ENCODE peak calls at places on chromosome 6, in four cellular contexts. S is fibroblast of villous mesenchyme, H is coronary artery, C is right atrium auricular region. X is an unnamed sample.

GRCh38 chr6:149940673-149940984 is 1.2 kb upstream of the ULBP2 start:
- DNase-seq in H (peak; percentile 68), C (peak; percentile 52), S (no peak), X (peak; percentile 82)

GRCh38 chr6:111338843-111339242 is 144.2 kb downstream of the REV3L start:
- DNase-seq in S (no peak), C (no peak), H (no peak), X (no peak)

GRCh38 chr6:53986165-53986720 is 125.0 kb upstream of the MLIP start:
- DNase-seq in C (no peak), H (no peak), S (peak; percentile 72), X (no peak)

GRCh38 chr6:31831350-31832215 is 4.0 kb downstream of the HSPA1B start:
- DNase-seq in C (no peak), H (no peak), S (no peak), X (no peak)

GRCh38 chr6:46468611-46469010 is 22.6 kb downstream of the RCAN2 start:
- DNase-seq in S (no peak), H (no peak), C (no peak), X (no peak)

GRCh38 chr6:162019311-162019710 is 708.3 kb downstream of the PRKN start:
- DNase-seq in S (no peak), H (no peak), C (no peak), X (no peak)

GRCh38 chr6:13724174-13724573 is 12.5 kb upstream of the RANBP9 start:
- DNase-seq in S (no peak), C (no peak), H (no peak), X (no peak)

GRCh38 chr6:120116343-120116742 is 766.8 kb upstream of the MAN1A1 start:
- DNase-seq in H (no peak), C (no peak), S (no peak), X (no peak)

GRCh38 chr6:138275976-138276375 is 57.7 kb upstream of the PBOV1 start:
- DNase-seq in H (no peak), C (no peak), S (no peak), X (no peak)

GRCh38 chr6:130191376-130191702 is 31.4 kb downstream of the SAMD3 start:
- DNase-seq in H (no peak), S (no peak), C (no peak), X (no peak)

GRCh38 chr6:27829453-27830211 is 82.6 kb downstream of the OR2B2 start:
- DNase-seq in H (no peak), S (no peak), C (no peak), X (no peak)

GRCh38 chr6:111403388-111403787 is 79.6 kb downstream of the REV3L start:
- DNase-seq in C (no peak), S (no peak), H (no peak), X (no peak)

GRCh38 chr6:116450185-116450710 is 10.9 kb upstream of the CALHM6 start:
- DNase-seq in H (no peak), S (no peak), C (no peak), X (no peak)

GRCh38 chr6:129860901-129861665 is at the start of gene TMEM244:
- DNase-seq in S (peak; percentile 37), C (no peak), H (no peak), X (no peak)

GRCh38 chr6:68343901-68344300 is 291.2 kb upstream of the ADGRB3 start:
- DNase-seq in H (no peak), C (no peak), S (no peak), X (no peak)

GRCh38 chr6:111480988-111481830 is 1.8 kb downstream of the REV3L start:
- DNase-seq in H (no peak), S (no peak), C (no peak), X (no peak)

GRCh38 chr6:169190144-169190584 is 63.5 kb downstream of the THBS2 start:
- DNase-seq in C (peak; percentile 87), H (peak; percentile 96), S (peak; percentile 92), X (no peak)

GRCh38 chr6:119308048-119308570 is 41.5 kb downstream of the MAN1A1 start:
- DNase-seq in S (peak; percentile 81), H (no peak), C (no peak), X (no peak)

GRCh38 chr6:106397441-106397840 is 36.9 kb downstream of the CRYBG1 start:
- DNase-seq in C (no peak), H (no peak), S (peak; percentile 30), X (no peak)

GRCh38 chr6:106913111-106913510 is 61.4 kb downstream of the CD24 start:
- DNase-seq in H (no peak), C (no peak), S (no peak), X (no peak)

GRCh38 chr6:126063512-126064146 is 77.3 kb downstream of the TRMT11 start:
- DNase-seq in S (peak; percentile 91), C (no peak), H (no peak), X (no peak)

GRCh38 chr6:99512033-99512432 is 3.2 kb downstream of the USP45 start:
- DNase-seq in C (no peak), H (no peak), S (peak; percentile 44), X (no peak)

GRCh38 chr6:16136536-16137450 is 7.9 kb downstream of the MYLIP start:
- DNase-seq in S (peak; percentile 87), H (no peak), C (no peak), X (no peak)

GRCh38 chr6:107571354-107571753 is 81.4 kb downstream of the SOBP start:
- DNase-seq in S (no peak), H (no peak), C (no peak), X (no peak)

GRCh38 chr6:34052071-34052825 is 93.6 kb downstream of the GRM4 start:
- DNase-seq in C (no peak), S (no peak), H (no peak), X (no peak)

GRCh38 chr6:34324738-34325444 is 67.6 kb downstream of the NUDT3 start:
- DNase-seq in C (no peak), S (peak; percentile 42), H (no peak), X (no peak)

GRCh38 chr6:63636516-63636968 is 940 bp downstream of the PHF3 start:
- DNase-seq in H (peak; percentile 72), C (peak; percentile 60), S (peak; percentile 44), X (no peak)

GRCh38 chr6:27209659-27210269 is 37.7 kb upstream of the PRSS16 start:
- DNase-seq in C (no peak), S (no peak), H (no peak), X (no peak)

GRCh38 chr6:153162646-153163045 is 31.6 kb upstream of the RGS17 start:
- DNase-seq in H (no peak), S (peak; percentile 81), C (no peak), X (no peak)

GRCh38 chr6:431986-432385 is 40.4 kb downstream of the IRF4 start:
- DNase-seq in H (peak; percentile 35), S (no peak), C (no peak), X (no peak)

GRCh38 chr6:53496797-53497196 is 48.1 kb downstream of the GCLC start:
- DNase-seq in H (no peak), C (no peak), S (peak; percentile 91), X (no peak)

DNA sequence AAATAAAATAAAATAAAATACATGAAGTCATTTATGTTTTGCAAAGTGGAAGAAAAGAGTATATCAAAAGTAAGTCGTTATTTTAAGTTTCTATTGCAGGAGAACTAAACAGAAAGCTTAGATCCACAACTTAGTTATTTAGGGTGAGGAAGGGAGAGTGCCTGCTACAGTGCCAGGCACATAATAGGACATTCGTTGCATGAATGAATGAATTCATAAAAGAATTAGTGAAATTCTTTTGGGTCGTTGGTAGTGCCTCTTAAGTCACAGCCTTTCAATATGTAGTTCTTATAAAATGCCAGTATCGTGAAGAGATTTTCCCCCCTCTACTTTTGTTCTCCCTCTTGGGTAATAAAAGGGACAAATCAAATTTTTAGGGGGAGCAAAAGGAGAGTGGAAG is 29.1 kb downstream of the SF3B5 start:
- DNase-seq in C (no peak), S (no peak), H (no peak), X (no peak)
- H3K4me3 ChIP-seq in C (no peak overlapping the region), S (no peak overlapping the region), H (no peak overlapping the region), X (no peak overlapping the region)

DNA sequence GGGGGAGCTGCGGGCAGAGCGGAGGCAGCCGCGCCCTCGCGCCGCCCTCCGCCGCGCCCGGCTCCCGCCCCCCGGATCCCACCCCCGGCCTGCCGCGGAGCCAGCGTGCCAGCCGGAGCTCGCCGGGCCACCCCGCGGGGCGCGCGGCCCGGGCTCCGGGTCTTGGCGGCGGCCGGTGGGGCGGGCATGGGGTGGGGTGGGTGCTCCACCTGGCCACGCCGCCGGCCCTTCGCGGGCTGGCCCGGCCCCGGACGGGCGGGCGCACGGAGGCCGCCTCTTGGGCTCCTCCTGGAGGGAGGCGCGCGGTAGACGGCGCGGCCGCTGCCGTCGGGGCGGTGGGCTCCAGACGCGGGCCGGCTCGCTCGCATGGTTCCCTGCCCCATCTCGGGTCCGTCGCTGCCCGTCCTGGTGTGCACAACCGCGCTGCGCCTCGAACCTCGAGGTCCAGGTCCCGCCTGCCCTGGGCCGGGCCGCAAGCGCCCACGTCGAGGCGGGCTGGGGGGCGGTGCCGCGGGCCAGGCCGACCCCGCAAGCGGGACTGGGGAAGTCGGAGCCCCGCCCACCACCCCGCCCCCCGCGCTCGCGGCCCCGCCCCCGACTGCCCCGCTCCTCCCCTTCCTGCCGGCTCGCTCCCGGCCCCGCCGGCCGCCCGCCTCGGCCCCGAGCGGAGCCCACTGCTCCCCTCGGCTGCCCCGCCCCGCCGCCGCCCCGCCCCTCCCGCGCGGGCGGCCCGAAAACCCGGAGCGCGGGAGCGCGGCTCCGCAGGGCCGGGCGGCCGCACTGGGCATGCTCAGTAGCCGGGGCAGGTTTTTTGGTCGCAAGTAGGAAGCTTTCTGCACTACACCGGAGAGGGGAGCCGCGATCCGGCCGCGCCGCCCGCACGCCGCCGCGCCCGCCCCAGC is at the start of gene CDYL:
- DNase-seq in C (peak; percentile 83), H (peak; percentile 88), S (peak; percentile 90), X (no peak)
- TF ChIP-seq CTCF in C (no peak), H (no peak), S (peak; percentile 29), X (no peak)

DNA sequence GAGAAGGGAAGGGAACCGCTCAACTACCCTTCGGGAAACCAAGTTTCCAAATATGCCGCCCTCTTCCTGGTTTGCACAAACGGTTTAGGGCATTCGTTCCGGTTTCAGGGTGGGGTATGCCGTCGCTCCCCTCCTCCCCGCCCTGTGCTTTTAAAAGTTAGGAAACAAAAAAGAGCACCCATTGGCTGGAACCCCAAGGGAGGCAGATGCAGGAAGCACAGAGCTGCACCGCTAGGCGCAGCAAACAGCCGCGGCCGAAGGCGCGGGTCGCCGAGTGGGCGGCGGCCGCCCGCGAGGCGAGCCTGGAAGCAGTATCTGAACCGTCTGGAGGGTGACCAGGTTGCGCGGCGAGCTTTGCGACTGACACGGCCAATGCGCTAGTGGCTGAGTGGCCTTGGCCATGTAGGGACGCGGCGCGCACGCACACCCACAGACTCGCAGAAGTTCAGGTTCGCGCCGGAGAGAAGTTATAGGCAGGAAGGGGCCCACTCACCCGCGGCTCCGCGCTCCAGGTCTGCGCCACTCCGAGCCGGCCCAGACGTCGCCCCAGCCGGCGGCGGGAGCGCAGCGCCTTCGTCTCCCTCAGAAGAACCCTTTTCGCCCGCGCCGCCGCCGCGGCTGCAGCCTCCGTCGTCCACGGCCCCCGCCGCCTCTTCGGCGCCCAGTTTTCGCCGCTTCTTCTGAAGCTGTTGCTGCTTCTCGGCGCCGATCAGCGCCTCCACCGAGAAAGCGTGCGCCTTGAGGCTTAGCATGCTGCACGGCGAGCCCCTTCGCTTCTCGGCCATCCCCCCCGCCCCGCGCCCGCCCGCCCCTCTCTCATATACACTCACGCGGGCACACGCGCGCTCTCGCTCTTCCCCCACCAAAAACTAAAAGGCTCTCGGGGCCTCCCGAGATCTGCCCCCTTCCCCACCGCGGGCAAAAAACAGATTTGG is 734 bp downstream of the TBX18 start:
- DNase-seq in H (peak; percentile 94), C (peak; percentile 75), S (peak; percentile 94), X (no peak)
- H3K4me3 ChIP-seq in H (peak overlapping the region; percentile 82), C (peak overlapping the region; percentile 59), S (peak overlapping the region; percentile 68), X (peak overlapping the region; percentile 55)

DNA sequence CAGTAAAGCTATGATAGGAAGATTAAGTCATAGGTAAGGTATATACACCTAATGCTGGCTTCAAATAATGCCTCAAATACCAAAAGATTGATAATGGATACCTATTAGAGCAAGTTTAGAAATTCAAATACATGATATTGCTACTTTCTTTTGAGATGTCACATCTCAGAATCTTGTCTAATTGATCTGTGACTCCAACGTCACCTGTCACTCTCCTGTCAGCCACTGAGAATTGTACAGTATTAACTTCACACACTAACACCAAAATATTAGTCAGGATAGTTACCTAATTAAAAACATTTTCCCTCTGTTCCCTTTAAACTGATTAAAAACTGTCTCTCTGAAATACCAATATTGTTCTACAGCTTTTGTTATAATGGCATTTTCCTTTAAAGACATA is 575.5 kb upstream of the ID4 start:
- DNase-seq in H (no peak), C (no peak), S (no peak), X (no peak)
- TF ChIP-seq CTCF in H (no peak), C (no peak), S (no peak), X (no peak)

X was measured in vagina.